ENCODE peak calls at places on chromosomes 5 and 9, in nine cellular contexts. C, M, Z, T, R, P, O, F and A are unnamed samples.
A peak's percentile ranks its signal among the peaks of the same experiment; 100 is the strongest.

GRCh38 chr9:6383551-6384225 is 29.3 kb upstream of the UHRF2 start:
- DNase-seq in C (no peak), M (peak; percentile 4), T (no peak), P (no peak), Z (no peak), F (no peak), R (peak; percentile 58), O (peak; percentile 72), A (no peak)

GRCh38 chr5:61159841-61160240 is 2.4 kb downstream of the SMIM15 start:
- DNase-seq in F (no peak), C (no peak), O (peak; percentile 14), M (no peak), T (no peak), P (no peak), Z (no peak), R (no peak), A (no peak)

GRCh38 chr5:132269635-132270344 is 12.3 kb downstream of the PDLIM4 start:
- DNase-seq in M (no peak), F (no peak), C (peak; percentile 12), O (no peak), Z (no peak), P (no peak), T (no peak), R (no peak), A (no peak)

GRCh38 chr9:22129134-22129533 is 120.0 kb upstream of the CDKN2B start:
- DNase-seq in T (no peak), R (no peak), M (no peak), O (peak; percentile 92), F (no peak), C (no peak), Z (no peak), P (no peak), A (no peak)

GRCh38 chr5:78538240-78538850 is 110.2 kb downstream of the LHFPL2 start:
- DNase-seq in T (no peak), P (no peak), F (no peak), C (no peak), M (no peak), Z (no peak), R (no peak), O (no peak), A (no peak)

GRCh38 chr5:146971401-146971800 is 92.8 kb upstream of the PPP2R2B start:
- DNase-seq in R (no peak), O (no peak), P (no peak), M (no peak), T (no peak), C (no peak), F (no peak), Z (no peak), A (no peak)

GRCh38 chr5:34505731-34506130 is 150.4 kb upstream of the RAI14 start:
- DNase-seq in Z (no peak), P (no peak), R (no peak), M (no peak), O (no peak), C (no peak), F (no peak), T (no peak), A (no peak)

GRCh38 chr9:121613009-121613766 is 38.2 kb upstream of the DAB2IP start:
- DNase-seq in Z (peak; percentile 20), P (no peak), O (no peak), C (no peak), F (no peak), M (no peak), T (no peak), R (no peak), A (no peak)

GRCh38 chr9:134063088-134063875 is 4.5 kb downstream of the BRD3 start:
- DNase-seq in F (no peak), T (no peak), C (no peak), O (no peak), R (no peak), Z (no peak), P (no peak), M (no peak), A (no peak)

GRCh38 chr5:173324115-173325001 is 3.9 kb downstream of the STC2 start:
- DNase-seq in R (peak; percentile 82), T (peak; percentile 59), F (no peak), M (peak; percentile 72), P (peak; percentile 66), Z (no peak), O (peak; percentile 79), C (no peak), A (no peak)

GRCh38 chr5:73908440-73908839 is 282.4 kb downstream of the ARHGEF28 start:
- DNase-seq in O (peak; percentile 11), F (no peak), M (no peak), T (no peak), R (no peak), P (no peak), C (no peak), Z (no peak), A (no peak)

GRCh38 chr5:145548097-145548496 is 287.0 kb downstream of the PRELID2 start:
- DNase-seq in M (no peak), R (no peak), C (no peak), Z (no peak), O (no peak), F (no peak), P (no peak), T (no peak), A (no peak)

GRCh38 chr5:52007230-52007858 is 624.1 kb downstream of the ISL1 start:
- DNase-seq in Z (no peak), R (peak; percentile 40), F (no peak), C (no peak), P (no peak), T (no peak), O (peak; percentile 22), M (peak; percentile 53), A (no peak)

GRCh38 chr9:120757268-120757900 is 35.8 kb downstream of the FBXW2 start:
- DNase-seq in M (no peak), C (no peak), Z (no peak), F (no peak), P (no peak), O (no peak), R (no peak), T (no peak), A (no peak)

GRCh38 chr5:24222866-24223265 is 421.9 kb downstream of the CDH10 start:
- DNase-seq in F (no peak), O (peak; percentile 68), M (peak; percentile 58), P (no peak), R (peak; percentile 76), Z (no peak), C (no peak), T (no peak), A (no peak)

GRCh38 chr5:141369994-141370848 is at the start of gene PCDHGB3:
- DNase-seq in Z (peak; percentile 63), F (no peak), O (peak; percentile 53), R (peak; percentile 68), M (no peak), C (no peak), T (no peak), P (peak; percentile 69), A (no peak)

GRCh38 chr5:146137967-146138403 is 32.6 kb upstream of the PLAC8L1 start:
- DNase-seq in M (no peak), T (no peak), F (no peak), Z (no peak), O (peak; percentile 50), R (peak; percentile 48), C (no peak), P (no peak), A (no peak)

GRCh38 chr5:87048156-87048555 is 219.5 kb upstream of the RASA1 start:
- DNase-seq in T (no peak), P (no peak), C (no peak), F (no peak), Z (no peak), O (no peak), R (no peak), M (peak; percentile 11), A (no peak)

GRCh38 chr9:37769995-37770394 is 14.9 kb downstream of the EXOSC3 start:
- DNase-seq in T (no peak), F (no peak), P (no peak), M (no peak), Z (no peak), C (no peak), O (no peak), R (no peak), A (no peak)

GRCh38 chr5:88092938-88093635 is 175.6 kb downstream of the TMEM161B start:
- DNase-seq in M (no peak), C (no peak), R (no peak), F (no peak), Z (no peak), O (no peak), T (no peak), P (no peak), A (no peak)

GRCh38 chr5:107470007-107470582 is 200.6 kb downstream of the EFNA5 start:
- DNase-seq in O (peak; percentile 79), P (no peak), Z (no peak), T (no peak), M (peak; percentile 85), C (no peak), F (no peak), R (peak; percentile 41), A (no peak)

GRCh38 chr5:142874537-142874936 is 104.4 kb downstream of the ARHGAP26 start:
- DNase-seq in P (peak; percentile 78), T (peak; percentile 80), F (no peak), O (peak; percentile 42), M (peak; percentile 69), C (no peak), Z (no peak), R (peak; percentile 50), A (no peak)